ENCODE peak calls at places on chromosomes 12 and 14, in eight cellular contexts. S is fibroblast of lung, R is spleen, Z is epithelial cell of esophagus, J is left ventricle myocardium inferior, H is AG10803, L is pancreas, Q is breast epithelium. B is an unnamed sample.

GRCh38 chr12:127677537-127678131 is 589.3 kb upstream of the TMEM132C start:
- DNase-seq in J (peak), Z (peak), H (peak), R (no peak), S (peak), Q (no peak), L (peak), B (peak)

GRCh38 chr12:114403690-114404450 is 2.1 kb downstream of the TBX5 start:
- DNase-seq in Q (no peak), H (no peak), L (no peak), S (peak), J (peak), Z (no peak), R (no peak), B (peak)

GRCh38 chr12:51721281-51721940 is 127.1 kb downstream of the FIGNL2 start:
- DNase-seq in Q (no peak), R (peak), Z (peak), H (no peak), S (peak), L (peak), J (peak), B (peak)

GRCh38 chr14:51443195-51444018 is 203.4 kb downstream of the TMX1 start:
- DNase-seq in Q (no peak), R (no peak), S (peak), J (no peak), Z (peak), L (no peak), H (peak), B (no peak)

GRCh38 chr12:29763301-29763683 is 20.4 kb downstream of the TMTC1 start:
- DNase-seq in R (no peak), H (no peak), Q (no peak), L (no peak), S (no peak), Z (no peak), J (no peak), B (no peak)

GRCh38 chr14:92414685-92415084 is 91.7 kb downstream of the SLC24A4 start:
- DNase-seq in Z (no peak), S (no peak), J (no peak), Q (no peak), L (no peak), H (no peak), R (no peak), B (no peak)

GRCh38 chr14:94975366-94975765 is 182.0 kb downstream of the DICER1 start:
- DNase-seq in H (no peak), Q (no peak), J (no peak), Z (no peak), S (no peak), L (no peak), R (no peak), B (no peak)

GRCh38 chr12:113747048-113747447 is 219.1 kb downstream of the RBM19 start:
- DNase-seq in R (no peak), L (no peak), H (no peak), Z (no peak), J (no peak), S (peak), Q (no peak), B (no peak)

GRCh38 chr14:35257809-35258208 is 34.4 kb upstream of the PSMA6 start:
- DNase-seq in J (no peak), R (no peak), Z (no peak), Q (no peak), S (peak), H (no peak), L (no peak), B (no peak)

GRCh38 chr12:3827301-3828000 is 45.7 kb downstream of the PARP11 start:
- DNase-seq in R (no peak), J (no peak), H (no peak), Z (no peak), Q (no peak), S (no peak), L (no peak), B (peak)

GRCh38 chr14:63852817-63853730 is at the start of gene SYNE2:
- DNase-seq in H (peak), Q (peak), L (peak), Z (peak), R (peak), S (peak), J (peak), B (peak)

GRCh38 chr14:90444077-90444696 is 47.4 kb downstream of the CALM1 start:
- DNase-seq in Z (peak), Q (no peak), L (no peak), S (no peak), H (peak), R (peak), J (no peak), B (no peak)

GRCh38 chr12:51333536-51333935 is 9.6 kb upstream of the BIN2 start:
- DNase-seq in Z (no peak), Q (no peak), L (no peak), S (no peak), H (no peak), R (no peak), J (no peak), B (no peak)

GRCh38 chr12:56590237-56590830 is 39.8 kb downstream of the BAZ2A start:
- DNase-seq in Q (no peak), Z (peak), J (no peak), S (peak), H (no peak), L (no peak), R (no peak), B (no peak)

GRCh38 chr12:46915082-46915481 is 89.3 kb upstream of the SLC38A4 start:
- DNase-seq in Z (peak), L (no peak), Q (no peak), S (peak), H (peak), R (no peak), J (peak), B (no peak)

GRCh38 chr12:114313910-114314309 is 92.0 kb downstream of the TBX5 start:
- DNase-seq in R (no peak), L (no peak), Q (no peak), Z (no peak), S (no peak), J (no peak), H (no peak), B (no peak)

GRCh38 chr12:17652436-17652835 is 437.6 kb downstream of the RERGL start:
- DNase-seq in S (no peak), J (no peak), Z (no peak), R (no peak), H (no peak), L (no peak), Q (no peak), B (no peak)

GRCh38 chr12:111758120-111758561 is 8.6 kb upstream of the ALDH2 start:
- DNase-seq in H (no peak), R (no peak), Z (peak), J (peak), Q (peak), L (peak), S (no peak), B (no peak)

GRCh38 chr14:35113308-35113950 is 8.4 kb downstream of the PPP2R3C start:
- DNase-seq in Z (no peak), Q (no peak), S (no peak), L (no peak), H (no peak), R (no peak), J (no peak), B (no peak)

DNA sequence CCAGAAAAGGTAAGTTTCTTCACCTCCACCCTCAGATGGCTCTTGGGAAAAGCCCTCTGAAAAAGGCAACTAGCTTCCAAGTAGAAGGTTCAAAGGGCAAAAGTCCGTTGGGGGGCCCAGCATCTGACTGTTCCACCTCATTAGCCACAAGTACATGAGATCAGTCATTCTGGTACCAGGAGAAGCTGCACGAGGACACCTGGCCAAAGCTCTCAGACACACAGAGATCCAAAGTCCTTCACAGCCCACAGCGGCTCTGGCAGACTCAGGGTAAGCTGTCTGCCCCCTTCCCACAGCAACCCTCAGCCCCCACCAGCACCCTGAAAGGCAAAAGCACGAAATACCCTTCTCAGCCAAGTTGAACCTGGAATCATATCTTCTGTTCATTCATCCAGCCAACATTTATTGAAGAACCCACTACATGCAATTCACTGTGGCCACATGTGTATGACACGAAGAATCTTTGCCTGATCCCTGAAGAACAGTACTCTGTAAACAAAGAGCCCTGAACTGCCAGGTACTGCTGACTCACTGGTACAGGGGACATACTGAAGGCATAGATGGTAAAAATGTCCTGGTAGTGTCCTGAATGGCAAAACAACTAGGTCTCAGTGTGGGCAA is 19.0 kb downstream of the SLC7A7 start:
- DNase-seq in J (no peak), H (no peak), Z (peak), Q (no peak), R (no peak), L (no peak), S (no peak), B (no peak)
- TF ChIP-seq CTCF in J (no peak), H (no peak), Z (no peak), Q (no peak), R (no peak), L (no peak), S (no peak), B (no peak)

GRCh38 chr14:24237463-24237955 is 4.8 kb downstream of the GMPR2 start:
- DNase-seq in R (no peak), H (peak), Z (no peak), Q (no peak), S (no peak), J (no peak), L (no peak), B (no peak)
- TF ChIP-seq CTCF in R (no peak), H (no peak), Z (no peak), Q (no peak), S (no peak), J (no peak), L (no peak), B (no peak)

GRCh38 chr12:120534703-120535655 is 823 bp downstream of the RNF10 start:
- DNase-seq in Q (peak), H (peak), R (peak), L (peak), J (peak), Z (peak), S (peak), B (peak)
- TF ChIP-seq CTCF in Q (no peak), H (no peak), R (no peak), L (no peak), J (no peak), Z (no peak), S (no peak), B (no peak)

DNA sequence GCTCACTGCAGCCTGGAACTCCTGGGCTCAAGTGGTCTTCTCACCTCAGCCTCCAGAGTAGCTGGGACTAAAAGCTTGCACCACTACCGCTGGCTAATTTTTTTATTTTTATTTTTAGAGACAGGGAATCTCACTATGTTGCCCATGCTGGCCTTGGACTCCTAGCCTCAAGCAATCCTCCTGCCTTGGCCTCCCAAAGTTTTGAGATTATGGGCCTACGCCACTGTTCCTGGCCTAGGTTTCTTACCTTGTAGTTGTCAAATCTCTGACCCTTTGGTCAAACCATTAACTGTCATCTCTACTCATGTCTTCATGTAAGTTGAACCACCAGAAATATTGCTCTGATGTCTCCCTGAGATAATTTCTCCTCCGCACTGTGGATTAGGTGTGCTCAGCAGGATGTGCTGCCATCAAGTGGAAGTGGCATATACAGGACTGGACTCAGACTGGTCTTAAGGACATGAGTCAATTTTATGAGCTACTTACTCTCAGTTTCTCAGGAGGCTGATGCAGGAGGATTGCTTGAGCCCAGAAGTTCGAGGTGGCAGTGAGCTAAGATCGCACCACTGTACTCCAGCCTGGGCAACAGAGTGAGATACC is 28.5 kb downstream of the ACTR6 start:
- DNase-seq in H (peak), L (no peak), S (peak), Z (peak), J (no peak), Q (no peak), R (no peak), B (no peak)
- TF ChIP-seq CTCF in H (no peak), L (no peak), S (no peak), Z (peak), J (no peak), Q (peak), R (no peak), B (no peak)

B was measured in GM13976.